ENCODE peak calls at places on chromosomes 7 and 10, in five cellular contexts. One of them, this sample, is unnamed.

GRCh38 chr7:105016083-105017075 is 2.4 kb downstream of the KMT2E start:
- DNase-seq in stomach: no peak
- DNase-seq in testis: no peak
- DNase-seq in endothelial cell of umbilical vein: peak
- DNase-seq in K562: no peak
- DNase-seq in this sample: peak

GRCh38 chr10:5551531-5552375 is 27.0 kb downstream of the CALML3 start:
- DNase-seq in K562: peak
- DNase-seq in testis: no peak
- DNase-seq in endothelial cell of umbilical vein: no peak
- DNase-seq in stomach: no peak
- DNase-seq in this sample: no peak

GRCh38 chr10:71436268-71436922 is 39.7 kb downstream of the CDH23 start:
- DNase-seq in testis: no peak
- DNase-seq in K562: no peak
- DNase-seq in stomach: no peak
- DNase-seq in endothelial cell of umbilical vein: peak
- DNase-seq in this sample: no peak

GRCh38 chr7:73766556-73767229 is 3.4 kb downstream of the CLDN3 start:
- DNase-seq in stomach: no peak
- DNase-seq in K562: no peak
- DNase-seq in testis: no peak
- DNase-seq in endothelial cell of umbilical vein: no peak
- DNase-seq in this sample: no peak

GRCh38 chr7:28381466-28381865 is 30.9 kb upstream of the CREB5 start:
- DNase-seq in K562: no peak
- DNase-seq in stomach: no peak
- DNase-seq in endothelial cell of umbilical vein: peak
- DNase-seq in testis: no peak
- DNase-seq in this sample: no peak

GRCh38 chr10:4704034-4704545 is 121.9 kb upstream of the AKR1E2 start:
- DNase-seq in K562: no peak
- DNase-seq in testis: no peak
- DNase-seq in endothelial cell of umbilical vein: peak
- DNase-seq in stomach: no peak
- DNase-seq in this sample: no peak

GRCh38 chr7:26367219-26367711 is 75.6 kb downstream of the SNX10 start:
- DNase-seq in endothelial cell of umbilical vein: no peak
- DNase-seq in K562: no peak
- DNase-seq in stomach: no peak
- DNase-seq in testis: no peak
- DNase-seq in this sample: no peak

GRCh38 chr7:142450206-142450605 is 192.3 kb upstream of the PRSS58 start:
- DNase-seq in testis: no peak
- DNase-seq in K562: no peak
- DNase-seq in endothelial cell of umbilical vein: no peak
- DNase-seq in stomach: no peak
- DNase-seq in this sample: no peak

GRCh38 chr7:147068877-147069276 is 952.3 kb downstream of the CNTNAP2 start:
- DNase-seq in stomach: no peak
- DNase-seq in endothelial cell of umbilical vein: no peak
- DNase-seq in K562: no peak
- DNase-seq in testis: no peak
- DNase-seq in this sample: no peak

GRCh38 chr7:143415696-143416095 is 7.0 kb upstream of the EPHA1 start:
- DNase-seq in K562: no peak
- DNase-seq in stomach: no peak
- DNase-seq in testis: no peak
- DNase-seq in endothelial cell of umbilical vein: no peak
- DNase-seq in this sample: no peak

GRCh38 chr10:1431229-1431628 is 306.1 kb downstream of the ADARB2 start:
- DNase-seq in stomach: no peak
- DNase-seq in K562: no peak
- DNase-seq in endothelial cell of umbilical vein: no peak
- DNase-seq in testis: no peak
- DNase-seq in this sample: no peak

GRCh38 chr10:52644678-52645434 is 127.7 kb downstream of the MBL2 start:
- DNase-seq in K562: peak
- DNase-seq in testis: peak
- DNase-seq in endothelial cell of umbilical vein: peak
- DNase-seq in stomach: peak
- DNase-seq in this sample: peak

GRCh38 chr7:101516849-101517248 is 112.2 kb downstream of the MYL10 start:
- DNase-seq in stomach: no peak
- DNase-seq in endothelial cell of umbilical vein: no peak
- DNase-seq in testis: no peak
- DNase-seq in K562: no peak
- DNase-seq in this sample: no peak

GRCh38 chr10:54985732-54986131 is 184.7 kb upstream of the PCDH15 start:
- DNase-seq in K562: no peak
- DNase-seq in stomach: no peak
- DNase-seq in testis: no peak
- DNase-seq in endothelial cell of umbilical vein: peak
- DNase-seq in this sample: peak

GRCh38 chr7:12715372-12716133 is 28.1 kb downstream of the ARL4A start:
- DNase-seq in testis: peak
- DNase-seq in stomach: peak
- DNase-seq in K562: peak
- DNase-seq in endothelial cell of umbilical vein: peak
- DNase-seq in this sample: peak

GRCh38 chr7:126973066-126973465 is 279.7 kb downstream of the GRM8 start:
- DNase-seq in stomach: no peak
- DNase-seq in K562: no peak
- DNase-seq in endothelial cell of umbilical vein: no peak
- DNase-seq in testis: no peak
- DNase-seq in this sample: no peak

GRCh38 chr7:24715661-24716479 is 41.4 kb downstream of the GSDME start:
- DNase-seq in endothelial cell of umbilical vein: peak
- DNase-seq in K562: peak
- DNase-seq in testis: no peak
- DNase-seq in stomach: no peak
- DNase-seq in this sample: peak

GRCh38 chr10:101564490-101564991 is 23.5 kb downstream of the POLL start:
- DNase-seq in K562: no peak
- DNase-seq in stomach: no peak
- DNase-seq in testis: no peak
- DNase-seq in endothelial cell of umbilical vein: no peak
- DNase-seq in this sample: no peak

GRCh38 chr7:47458057-47458456 is 123.9 kb downstream of the TNS3 start:
- DNase-seq in K562: no peak
- DNase-seq in stomach: peak
- DNase-seq in testis: peak
- DNase-seq in endothelial cell of umbilical vein: peak
- DNase-seq in this sample: no peak

DNA sequence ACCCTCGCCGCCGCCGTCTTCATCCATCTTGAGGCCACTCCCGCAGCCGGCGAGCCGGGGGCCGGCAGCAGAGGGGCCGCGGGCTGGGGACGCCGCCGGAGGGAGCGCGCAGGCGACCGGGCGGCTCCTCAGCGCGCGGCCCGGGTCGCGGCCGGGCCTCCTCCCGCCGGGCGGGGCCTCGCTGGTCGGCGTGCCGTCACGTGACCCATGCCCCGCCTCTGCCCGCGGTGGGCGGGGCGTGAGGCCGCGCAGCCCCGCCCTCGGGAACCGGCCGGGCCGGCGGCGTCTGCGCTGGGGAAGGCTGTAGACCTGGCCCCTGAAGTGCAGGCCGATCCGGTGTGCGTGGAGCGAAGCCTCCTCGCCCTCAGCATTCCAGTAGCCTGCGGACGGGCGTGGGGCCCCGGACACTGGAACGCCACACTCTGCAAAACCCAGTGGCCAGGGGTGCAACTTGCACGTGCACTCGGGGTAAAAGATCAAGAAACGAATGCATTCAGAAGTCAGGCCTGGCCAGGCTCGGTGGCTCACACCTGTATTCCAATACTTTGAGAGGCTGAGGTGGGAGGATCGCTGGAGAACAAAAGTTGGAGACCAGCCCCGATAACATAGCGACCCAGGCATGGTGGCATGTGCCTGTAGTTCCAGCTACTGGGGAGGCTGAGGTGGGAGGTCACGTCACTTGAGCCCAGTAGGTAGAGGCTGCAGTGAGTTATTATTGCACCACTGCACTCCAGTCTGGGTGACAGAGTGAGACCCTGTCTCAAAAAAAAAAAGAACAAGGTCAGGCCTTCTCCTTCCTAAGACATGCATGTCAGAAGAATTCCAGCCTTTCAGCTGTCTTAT is at the start of gene CYTH3:
- DNase-seq in stomach: peak
- DNase-seq in K562: peak
- DNase-seq in endothelial cell of umbilical vein: peak
- DNase-seq in testis: peak
- DNase-seq in this sample: peak
- TF ChIP-seq POLR2A in stomach: no peak
- TF ChIP-seq POLR2A in K562: peak
- TF ChIP-seq POLR2A in endothelial cell of umbilical vein: peak
- TF ChIP-seq POLR2A in testis: no peak
- TF ChIP-seq POLR2A in this sample: peak

DNA sequence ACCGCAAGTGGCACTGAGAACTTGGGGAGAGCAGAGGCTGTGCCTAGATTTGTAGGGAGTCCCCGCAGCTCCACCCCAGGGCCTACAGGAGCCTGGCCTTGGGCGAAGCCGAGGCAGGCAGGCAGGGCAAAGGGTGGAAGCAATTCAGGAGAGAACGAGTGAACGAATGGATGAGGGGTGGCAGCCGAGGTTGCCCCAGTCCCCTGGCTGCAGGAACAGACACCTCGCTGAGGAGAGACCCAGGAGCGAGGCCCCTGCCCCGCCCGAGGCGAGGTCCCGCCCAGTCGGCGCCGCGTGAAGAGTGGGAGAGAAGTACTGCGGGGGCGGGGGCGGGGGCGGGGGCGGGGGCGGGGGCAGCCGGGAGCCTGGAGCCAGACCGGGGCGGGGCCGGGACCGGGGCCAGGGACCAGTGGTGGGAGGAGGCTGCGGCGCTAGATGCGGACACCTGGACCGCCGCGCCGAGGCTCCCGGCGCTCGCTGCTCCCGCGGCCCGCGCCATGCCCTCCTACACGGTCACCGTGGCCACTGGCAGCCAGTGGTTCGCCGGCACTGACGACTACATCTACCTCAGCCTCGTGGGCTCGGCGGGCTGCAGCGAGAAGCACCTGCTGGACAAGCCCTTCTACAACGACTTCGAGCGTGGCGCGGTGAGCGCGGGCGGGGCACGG is at the start of gene ALOX5:
- DNase-seq in stomach: peak
- DNase-seq in endothelial cell of umbilical vein: no peak
- DNase-seq in testis: peak
- DNase-seq in K562: peak
- DNase-seq in this sample: peak
- TF ChIP-seq POLR2A in stomach: no peak
- TF ChIP-seq POLR2A in endothelial cell of umbilical vein: no peak
- TF ChIP-seq POLR2A in testis: no peak
- TF ChIP-seq POLR2A in K562: peak
- TF ChIP-seq POLR2A in this sample: peak

DNA sequence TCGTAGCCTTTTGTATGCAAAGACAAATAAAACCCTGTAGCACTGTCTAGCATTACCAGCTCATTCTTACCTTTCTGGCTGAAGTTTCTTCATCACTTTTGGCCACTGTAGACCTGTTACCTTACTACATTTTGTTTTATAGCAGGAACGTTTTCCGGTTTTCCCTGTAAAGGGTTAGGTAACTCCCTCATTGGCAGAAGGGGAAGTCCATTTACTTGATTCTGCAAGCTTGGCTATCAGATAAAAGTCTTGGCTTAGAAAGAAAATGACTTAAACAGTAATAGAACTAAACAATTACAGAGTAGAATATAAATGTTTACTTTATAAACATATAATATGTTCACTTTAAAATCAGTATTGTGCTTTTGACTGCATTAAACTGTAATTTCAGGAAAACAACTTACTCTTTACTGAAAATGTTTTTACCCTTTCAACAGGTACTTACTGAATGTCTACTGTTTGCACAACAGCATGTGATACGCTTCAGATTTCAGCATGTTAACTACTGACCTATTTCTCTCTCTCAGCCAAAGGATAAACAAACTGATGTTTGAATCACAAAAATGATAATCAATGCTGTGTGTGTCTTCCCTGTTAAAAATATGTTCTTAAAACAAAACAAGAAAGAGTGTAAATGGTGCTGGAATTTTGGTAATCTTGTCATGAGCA is 67.1 kb downstream of the OTUD1 start:
- DNase-seq in endothelial cell of umbilical vein: no peak
- DNase-seq in stomach: no peak
- DNase-seq in K562: no peak
- DNase-seq in testis: no peak
- DNase-seq in this sample: no peak
- TF ChIP-seq POLR2A in endothelial cell of umbilical vein: no peak
- TF ChIP-seq POLR2A in stomach: no peak
- TF ChIP-seq POLR2A in K562: no peak
- TF ChIP-seq POLR2A in testis: no peak
- TF ChIP-seq POLR2A in this sample: no peak

GRCh38 chr7:65872776-65873581 is at the start of gene VKORC1L1:
- DNase-seq in endothelial cell of umbilical vein: peak
- DNase-seq in K562: peak
- DNase-seq in stomach: peak
- DNase-seq in testis: peak
- DNase-seq in this sample: peak
- TF ChIP-seq POLR2A in endothelial cell of umbilical vein: no peak
- TF ChIP-seq POLR2A in K562: peak
- TF ChIP-seq POLR2A in stomach: no peak
- TF ChIP-seq POLR2A in testis: no peak
- TF ChIP-seq POLR2A in this sample: no peak

DNA sequence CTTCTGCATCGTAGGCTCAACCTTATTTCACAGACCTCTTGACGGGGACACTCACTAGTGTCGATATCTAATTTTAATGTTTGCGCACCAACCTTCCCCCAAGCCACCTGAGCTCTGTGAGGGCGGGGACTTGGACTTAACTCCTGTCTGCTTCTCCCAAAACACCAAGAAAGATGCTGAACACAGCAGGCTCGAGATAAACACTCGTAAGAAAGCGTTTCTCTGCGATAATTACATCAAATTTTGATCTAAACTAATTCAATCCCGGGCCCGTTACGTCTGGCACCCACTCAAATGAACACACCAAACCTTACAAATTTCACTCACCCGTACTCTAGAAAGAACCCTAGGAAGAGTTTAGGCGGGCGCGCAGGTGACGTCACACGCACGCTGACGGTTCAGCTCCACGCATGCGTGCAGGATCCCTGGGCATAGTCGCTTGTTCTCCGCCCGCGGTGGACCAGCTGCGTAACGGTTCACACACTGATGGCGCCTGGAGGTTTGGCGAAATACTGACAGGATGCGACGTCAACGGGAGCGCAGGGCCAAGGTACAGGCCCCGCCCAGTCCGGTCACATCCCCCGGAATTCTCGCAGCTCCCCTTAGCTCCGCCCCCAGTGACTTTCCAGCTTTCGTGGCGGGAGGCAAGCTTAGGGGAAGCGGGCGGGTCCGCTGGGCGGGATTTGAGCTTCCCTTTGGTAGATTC is at the start of gene POT1:
- DNase-seq in K562: peak
- DNase-seq in endothelial cell of umbilical vein: peak
- DNase-seq in testis: peak
- DNase-seq in stomach: peak
- DNase-seq in this sample: peak
- TF ChIP-seq POLR2A in K562: peak
- TF ChIP-seq POLR2A in endothelial cell of umbilical vein: peak
- TF ChIP-seq POLR2A in testis: no peak
- TF ChIP-seq POLR2A in stomach: no peak
- TF ChIP-seq POLR2A in this sample: peak